ENCODE peak calls at places on chromosomes 3 and 15, in four cellular contexts. One of them, this sample, is unnamed.

GRCh38 chr3:65024148-65024547 is 336.3 kb upstream of the ADAMTS9 start:
- DNase-seq in A549: no peak
- DNase-seq in CD4-positive, CD25-positive, alpha-beta regulatory T cell: no peak
- DNase-seq in HepG2: no peak
- DNase-seq in this sample: no peak

GRCh38 chr15:40340038-40340739 is 550 bp downstream of the CCDC9B start:
- DNase-seq in A549: no peak
- DNase-seq in CD4-positive, CD25-positive, alpha-beta regulatory T cell: no peak
- DNase-seq in HepG2: no peak
- DNase-seq in this sample: no peak

GRCh38 chr15:74383695-74384565 is 16.5 kb upstream of the CYP11A1 start:
- DNase-seq in A549: no peak
- DNase-seq in CD4-positive, CD25-positive, alpha-beta regulatory T cell: no peak
- DNase-seq in HepG2: no peak
- DNase-seq in this sample: no peak

GRCh38 chr15:40115670-40116093 is 7.0 kb upstream of the BMF start:
- DNase-seq in A549: no peak
- DNase-seq in CD4-positive, CD25-positive, alpha-beta regulatory T cell: no peak
- DNase-seq in HepG2: peak; percentile 54
- DNase-seq in this sample: no peak

GRCh38 chr3:40801276-40801675 is 276.5 kb downstream of the ZNF621 start:
- DNase-seq in A549: no peak
- DNase-seq in CD4-positive, CD25-positive, alpha-beta regulatory T cell: no peak
- DNase-seq in HepG2: no peak
- DNase-seq in this sample: no peak

GRCh38 chr3:8964436-8965370 is 1.4 kb upstream of the RAD18 start:
- DNase-seq in A549: peak; percentile 47
- DNase-seq in CD4-positive, CD25-positive, alpha-beta regulatory T cell: no peak
- DNase-seq in HepG2: peak; percentile 83
- DNase-seq in this sample: no peak

GRCh38 chr3:20225769-20226168 is 39.8 kb upstream of the SGO1 start:
- DNase-seq in A549: peak; percentile 12
- DNase-seq in CD4-positive, CD25-positive, alpha-beta regulatory T cell: no peak
- DNase-seq in HepG2: peak; percentile 56
- DNase-seq in this sample: no peak

GRCh38 chr3:97940034-97940433 is 32.2 kb downstream of the RIOX2 start:
- DNase-seq in A549: no peak
- DNase-seq in CD4-positive, CD25-positive, alpha-beta regulatory T cell: peak; percentile 8
- DNase-seq in HepG2: peak; percentile 26
- DNase-seq in this sample: no peak

GRCh38 chr15:68642491-68642845 is 63.7 kb downstream of the CORO2B start:
- DNase-seq in A549: no peak
- DNase-seq in CD4-positive, CD25-positive, alpha-beta regulatory T cell: no peak
- DNase-seq in HepG2: no peak
- DNase-seq in this sample: peak; percentile 51

GRCh38 chr3:103002447-103002846 is 567.6 kb downstream of the ZPLD1 start:
- DNase-seq in A549: no peak
- DNase-seq in CD4-positive, CD25-positive, alpha-beta regulatory T cell: no peak
- DNase-seq in HepG2: no peak
- DNase-seq in this sample: no peak
- H3K4me1 ChIP-seq in A549: no peaks in the 10 kb centered on the region
- H3K4me1 ChIP-seq in CD4-positive, CD25-positive, alpha-beta regulatory T cell: no peaks in the 10 kb centered on the region
- H3K4me1 ChIP-seq in HepG2: no peaks in the 10 kb centered on the region
- H3K4me1 ChIP-seq in this sample: no peaks in the 10 kb centered on the region

DNA sequence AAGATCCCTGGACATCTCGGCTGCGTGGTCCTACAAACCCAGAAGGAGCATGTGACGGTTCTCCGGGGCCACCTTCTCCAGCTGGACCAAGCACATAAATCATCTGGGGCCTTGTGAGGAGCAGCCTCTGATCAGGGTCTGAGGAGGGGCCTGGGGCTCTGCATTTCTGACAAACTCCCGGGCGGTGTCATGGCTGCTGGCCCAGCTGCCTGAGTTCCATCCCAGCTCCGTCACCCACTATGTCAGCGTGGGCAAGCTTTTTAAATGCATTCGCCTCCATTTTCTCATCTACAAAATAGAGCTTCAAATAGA is 126.3 kb upstream of the MEF2A start:
- DNase-seq in A549: no peak
- DNase-seq in CD4-positive, CD25-positive, alpha-beta regulatory T cell: no peak
- DNase-seq in HepG2: no peak
- DNase-seq in this sample: peak; percentile 60
- H3K4me1 ChIP-seq in A549: peaks cover 17% of the 10 kb centered on the region
- H3K4me1 ChIP-seq in CD4-positive, CD25-positive, alpha-beta regulatory T cell: peaks cover 11% of the 10 kb centered on the region
- H3K4me1 ChIP-seq in HepG2: peaks cover 43% of the 10 kb centered on the region
- H3K4me1 ChIP-seq in this sample: peaks cover 65% of the 10 kb centered on the region

DNA sequence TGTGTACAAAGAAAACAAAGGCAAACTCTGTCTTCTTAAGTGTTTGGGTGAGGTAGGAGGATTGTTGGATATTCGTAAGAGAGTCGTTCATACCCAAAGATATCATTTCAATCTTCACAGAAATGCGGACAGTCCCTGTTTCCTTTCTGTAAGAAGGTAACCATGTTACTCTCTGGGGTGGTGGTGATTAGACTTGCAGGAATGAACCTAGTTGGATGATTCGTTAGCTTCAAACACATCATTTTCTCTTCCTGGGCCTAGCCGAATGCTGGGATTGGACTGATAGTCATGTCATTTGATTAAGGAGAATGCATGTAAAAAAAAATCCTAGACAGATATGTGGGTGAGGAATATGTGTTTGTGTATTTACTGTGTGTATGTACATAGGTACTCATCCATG is 12.4 kb downstream of the SLCO3A1 start:
- DNase-seq in A549: no peak
- DNase-seq in CD4-positive, CD25-positive, alpha-beta regulatory T cell: no peak
- DNase-seq in HepG2: no peak
- DNase-seq in this sample: no peak
- H3K4me1 ChIP-seq in A549: peaks cover 28% of the 10 kb centered on the region
- H3K4me1 ChIP-seq in CD4-positive, CD25-positive, alpha-beta regulatory T cell: peaks cover 58% of the 10 kb centered on the region
- H3K4me1 ChIP-seq in HepG2: no peaks in the 10 kb centered on the region
- H3K4me1 ChIP-seq in this sample: peaks cover 66% of the 10 kb centered on the region

DNA sequence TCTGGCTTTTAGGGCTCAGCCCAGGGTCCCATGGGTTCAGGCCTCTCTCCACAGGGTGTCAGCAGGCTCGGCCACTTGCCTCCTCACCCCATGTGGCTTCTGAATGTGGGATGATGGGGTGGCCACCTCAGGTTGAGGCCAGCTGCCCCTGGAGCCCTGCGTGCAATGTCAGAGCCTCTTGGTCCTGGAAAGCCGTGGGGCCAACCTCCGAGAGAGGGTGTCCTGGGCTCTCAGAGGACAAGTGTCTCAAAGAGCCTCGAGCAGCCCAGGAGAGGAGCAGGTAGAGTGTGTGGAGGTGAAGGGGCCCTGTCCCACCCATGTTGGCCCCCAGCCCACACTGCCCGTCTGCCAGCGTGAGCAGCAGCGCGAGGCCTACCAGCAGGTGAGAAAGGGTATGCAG is 86.0 kb downstream of the PLXNA1 start:
- DNase-seq in A549: no peak
- DNase-seq in CD4-positive, CD25-positive, alpha-beta regulatory T cell: no peak
- DNase-seq in HepG2: no peak
- DNase-seq in this sample: no peak
- H3K4me1 ChIP-seq in A549: no peaks in the 10 kb centered on the region
- H3K4me1 ChIP-seq in CD4-positive, CD25-positive, alpha-beta regulatory T cell: no peaks in the 10 kb centered on the region
- H3K4me1 ChIP-seq in HepG2: no peaks in the 10 kb centered on the region
- H3K4me1 ChIP-seq in this sample: peaks cover 60% of the 10 kb centered on the region

GRCh38 chr3:43528498-43529099 is 93.2 kb downstream of the ANO10 start:
- DNase-seq in A549: no peak
- DNase-seq in CD4-positive, CD25-positive, alpha-beta regulatory T cell: no peak
- DNase-seq in HepG2: no peak
- DNase-seq in this sample: no peak

GRCh38 chr3:43537206-43537605 is 84.6 kb downstream of the ANO10 start:
- DNase-seq in A549: no peak
- DNase-seq in CD4-positive, CD25-positive, alpha-beta regulatory T cell: no peak
- DNase-seq in HepG2: no peak
- DNase-seq in this sample: no peak

GRCh38 chr3:43534676-43535075 is 87.1 kb downstream of the ANO10 start:
- DNase-seq in A549: no peak
- DNase-seq in CD4-positive, CD25-positive, alpha-beta regulatory T cell: no peak
- DNase-seq in HepG2: no peak
- DNase-seq in this sample: no peak

GRCh38 chr3:43531835-43532234 is 90.0 kb downstream of the ANO10 start:
- DNase-seq in A549: peak; percentile 17
- DNase-seq in CD4-positive, CD25-positive, alpha-beta regulatory T cell: no peak
- DNase-seq in HepG2: peak; percentile 9
- DNase-seq in this sample: no peak

DNA sequence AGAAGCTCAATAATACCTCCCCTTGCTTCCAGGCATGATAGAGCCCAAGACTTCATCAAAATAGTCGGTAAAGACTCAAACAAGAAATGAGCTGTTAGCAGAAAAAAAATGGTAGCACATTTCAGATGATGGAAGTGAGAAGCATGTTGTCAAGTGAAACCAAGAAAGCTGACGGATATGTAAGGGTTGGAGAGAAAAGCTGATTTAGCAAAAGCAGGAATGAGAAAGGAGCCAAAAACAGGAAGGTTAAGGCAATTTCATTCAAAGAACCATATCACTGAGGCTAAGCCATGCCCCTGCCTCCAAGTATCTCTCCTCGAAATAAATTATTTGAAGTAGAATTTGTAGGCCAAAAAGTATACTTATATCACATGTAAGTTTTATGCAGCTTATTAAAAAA is 88.8 kb downstream of the ANO10 start:
- DNase-seq in A549: no peak
- DNase-seq in CD4-positive, CD25-positive, alpha-beta regulatory T cell: no peak
- DNase-seq in HepG2: no peak
- DNase-seq in this sample: no peak
- H3K4me1 ChIP-seq in A549: peaks cover 20% of the 10 kb centered on the region
- H3K4me1 ChIP-seq in CD4-positive, CD25-positive, alpha-beta regulatory T cell: no peaks in the 10 kb centered on the region
- H3K4me1 ChIP-seq in HepG2: no peaks in the 10 kb centered on the region
- H3K4me1 ChIP-seq in this sample: peaks cover 6% of the 10 kb centered on the region

DNA sequence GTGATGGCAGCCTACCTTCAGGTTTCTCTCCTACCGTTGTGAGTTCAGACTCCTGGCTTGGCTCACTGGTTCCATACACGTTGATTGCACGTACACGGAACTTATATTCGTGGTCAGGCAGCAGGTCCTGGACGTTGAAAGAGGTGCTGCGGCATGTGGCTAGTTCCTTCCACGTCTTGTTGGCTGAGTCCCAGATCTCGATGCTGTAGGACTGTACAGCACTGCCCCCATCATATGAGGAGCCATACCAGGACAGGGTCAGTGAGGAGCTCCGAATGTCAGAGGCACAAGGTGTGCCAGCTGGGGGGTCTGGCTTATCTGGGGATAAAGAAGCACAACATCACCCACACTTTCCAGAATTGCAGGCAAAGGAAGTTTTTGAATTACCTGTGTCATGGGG is 72.3 kb upstream of the HACD2 start:
- DNase-seq in A549: no peak
- DNase-seq in CD4-positive, CD25-positive, alpha-beta regulatory T cell: no peak
- DNase-seq in HepG2: no peak
- DNase-seq in this sample: no peak
- H3K4me1 ChIP-seq in A549: peaks cover 15% of the 10 kb centered on the region
- H3K4me1 ChIP-seq in CD4-positive, CD25-positive, alpha-beta regulatory T cell: no peaks in the 10 kb centered on the region
- H3K4me1 ChIP-seq in HepG2: peaks cover 21% of the 10 kb centered on the region
- H3K4me1 ChIP-seq in this sample: peaks cover 61% of the 10 kb centered on the region

DNA sequence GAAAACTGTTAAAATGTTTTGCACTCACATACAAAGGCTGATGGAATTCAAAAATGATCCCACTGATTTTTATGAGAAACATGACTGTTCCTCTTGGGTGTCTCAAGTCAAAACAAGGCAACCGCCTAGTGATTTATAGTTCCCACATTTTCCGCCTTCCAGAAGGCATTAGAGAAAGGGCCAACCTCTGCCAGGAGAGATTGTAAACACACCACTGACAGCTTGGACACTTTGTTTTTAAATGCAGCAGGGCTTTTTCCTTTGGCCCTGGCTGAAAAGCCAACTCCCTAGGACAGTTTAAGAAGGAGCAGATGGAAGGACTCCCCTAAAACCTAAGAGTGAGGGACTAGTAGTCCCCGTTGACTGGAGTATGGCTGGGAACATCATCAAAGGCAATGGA is 27.8 kb downstream of the PARP16 start:
- DNase-seq in A549: no peak
- DNase-seq in CD4-positive, CD25-positive, alpha-beta regulatory T cell: no peak
- DNase-seq in HepG2: no peak
- DNase-seq in this sample: no peak
- H3K4me1 ChIP-seq in A549: no peaks in the 10 kb centered on the region
- H3K4me1 ChIP-seq in CD4-positive, CD25-positive, alpha-beta regulatory T cell: no peaks in the 10 kb centered on the region
- H3K4me1 ChIP-seq in HepG2: peaks cover 6% of the 10 kb centered on the region
- H3K4me1 ChIP-seq in this sample: peaks cover 30% of the 10 kb centered on the region

This sample was measured in suprapubic skin.